ENCODE peak calls at places on chromosomes 7 and 10, in seven cellular contexts. W is KBM-7; D is stimulated activated CD8-positive, alpha-beta memory T cell treated with anti-CD3 and anti-CD28 coated beads, Interleukin-2, amount 100 ng/mL, for 48 hours; I is Calu3; A is fibroblast of pulmonary artery; N is thoracic aorta; V is activated naive CD4-positive, alpha-beta T cell treated with anti-CD3 and anti-CD28 coated beads for 36 hours. R is an unnamed sample.

GRCh38 chr7:144842377-144842851 is 6.6 kb upstream of the TPK1 start:
- DNase-seq in W (peak), D (no peak), I (peak), A (peak), N (no peak), V (peak), R (peak)

GRCh38 chr10:17256627-17257026 is 28.6 kb downstream of the VIM start:
- DNase-seq in W (no peak), D (no peak), I (no peak), A (no peak), N (no peak), V (no peak), R (no peak)

GRCh38 chr10:76382381-76382851 is 951.0 kb downstream of the LRMDA start:
- DNase-seq in W (no peak), D (no peak), I (no peak), A (peak), N (no peak), V (no peak), R (no peak)

GRCh38 chr7:24825931-24826661 is 68.8 kb upstream of the GSDME start:
- DNase-seq in W (no peak), D (no peak), I (peak), A (peak), N (no peak), V (no peak), R (no peak)

GRCh38 chr7:37738338-37738737 is 54.8 kb downstream of the GPR141 start:
- DNase-seq in W (no peak), D (no peak), I (no peak), A (no peak), N (no peak), V (no peak), R (no peak)

GRCh38 chr10:7233259-7233991 is 177.4 kb downstream of the SFMBT2 start:
- DNase-seq in W (no peak), D (no peak), I (no peak), A (peak), N (no peak), V (no peak), R (peak)

GRCh38 chr10:31318382-31318853 is 598 bp upstream of the ZEB1 start:
- DNase-seq in W (peak), D (peak), I (no peak), A (peak), N (peak), V (peak), R (peak)

GRCh38 chr10:47318706-47319105 is 3.5 kb upstream of the GDF2 start:
- DNase-seq in W (no peak), D (no peak), I (no peak), A (no peak), N (no peak), V (no peak), R (no peak)

GRCh38 chr7:150519310-150519709 is 4.6 kb downstream of the GIMAP7 start:
- DNase-seq in W (no peak), D (no peak), I (no peak), A (no peak), N (no peak), V (no peak), R (no peak)

GRCh38 chr7:2260820-2261219 is 18.8 kb downstream of the NUDT1 start:
- DNase-seq in W (no peak), D (no peak), I (peak), A (no peak), N (no peak), V (no peak), R (no peak)

GRCh38 chr10:28564905-28565304 is 32.0 kb downstream of the WAC start:
- DNase-seq in W (no peak), D (no peak), I (no peak), A (peak), N (no peak), V (no peak), R (no peak)

GRCh38 chr7:728602-729001 is 1.5 kb upstream of the PRKAR1B start:
- DNase-seq in W (no peak), D (no peak), I (no peak), A (no peak), N (no peak), V (no peak), R (no peak)

GRCh38 chr7:696426-697258 is 29.9 kb upstream of the DNAAF5 start:
- DNase-seq in W (no peak), D (no peak), I (no peak), A (peak), N (no peak), V (no peak), R (no peak)

GRCh38 chr7:131249003-131249402 is 78.7 kb upstream of the MKLN1 start:
- DNase-seq in W (no peak), D (no peak), I (peak), A (peak), N (peak), V (no peak), R (no peak)

GRCh38 chr7:4753610-4754432 is 21.6 kb upstream of the AP5Z1 start:
- DNase-seq in W (peak), D (peak), I (peak), A (peak), N (no peak), V (peak), R (peak)

GRCh38 chr7:150663802-150664494 is 21.6 kb upstream of the GIMAP2 start:
- DNase-seq in W (peak), D (no peak), I (no peak), A (no peak), N (no peak), V (peak), R (no peak)

GRCh38 chr10:59817806-59818205 is 64.6 kb upstream of the MRLN start:
- DNase-seq in W (no peak), D (no peak), I (no peak), A (peak), N (peak), V (no peak), R (no peak)

GRCh38 chr7:10156972-10157371 is 816.7 kb upstream of the PHF14 start:
- DNase-seq in W (no peak), D (no peak), I (no peak), A (peak), N (no peak), V (no peak), R (no peak)

GRCh38 chr7:74453321-74454011 is at the start of gene GTF2IRD1:
- DNase-seq in W (peak), D (no peak), I (peak), A (peak), N (no peak), V (peak), R (peak)

GRCh38 chr10:11793762-11794479 is 29.2 kb upstream of the PROSER2 start:
- DNase-seq in W (no peak), D (no peak), I (peak), A (peak), N (no peak), V (no peak), R (no peak)

GRCh38 chr10:35508647-35509046 is 96.5 kb upstream of the GJD4 start:
- DNase-seq in W (no peak), D (no peak), I (no peak), A (no peak), N (no peak), V (no peak), R (no peak)

GRCh38 chr7:151063212-151063561 is 3.8 kb downstream of the SLC4A2 start:
- DNase-seq in W (no peak), D (no peak), I (no peak), A (peak), N (no peak), V (no peak), R (no peak)

GRCh38 chr7:75962607-75963382 is 31.6 kb downstream of the TMEM120A start:
- DNase-seq in W (no peak), D (no peak), I (no peak), A (peak), N (no peak), V (no peak), R (no peak)

GRCh38 chr10:118496525-118496924 is 98.9 kb downstream of the PRLHR start:
- DNase-seq in W (no peak), D (no peak), I (no peak), A (no peak), N (no peak), V (no peak), R (no peak)

GRCh38 chr10:124657806-124658205 is 86.4 kb downstream of the FAM53B start:
- DNase-seq in W (no peak), D (no peak), I (no peak), A (no peak), N (no peak), V (no peak), R (no peak)

GRCh38 chr7:76326646-76327233 is 24.3 kb downstream of the HSPB1 start:
- DNase-seq in W (no peak), D (no peak), I (no peak), A (peak), N (no peak), V (no peak), R (no peak)

GRCh38 chr7:102061981-102062390 is 224.7 kb upstream of the SH2B2 start:
- DNase-seq in W (peak), D (no peak), I (no peak), A (no peak), N (no peak), V (peak), R (no peak)

GRCh38 chr7:29557954-29558353 is 5.7 kb upstream of the PRR15 start:
- DNase-seq in W (peak), D (no peak), I (no peak), A (peak), N (no peak), V (no peak), R (no peak)

GRCh38 chr10:29926649-29927048 is 132.7 kb downstream of the JCAD start:
- DNase-seq in W (no peak), D (no peak), I (peak), A (peak), N (no peak), V (no peak), R (no peak)

GRCh38 chr10:118209215-118209614 is 132.9 kb downstream of the FAM204A start:
- DNase-seq in W (no peak), D (no peak), I (no peak), A (no peak), N (no peak), V (no peak), R (no peak)

GRCh38 chr7:12137283-12137682 is 73.8 kb upstream of the TMEM106B start:
- DNase-seq in W (no peak), D (no peak), I (no peak), A (no peak), N (no peak), V (no peak), R (no peak)

GRCh38 chr10:130875897-130876472 is 435.5 kb downstream of the TCERG1L start:
- DNase-seq in W (no peak), D (no peak), I (no peak), A (no peak), N (no peak), V (no peak), R (no peak)

GRCh38 chr10:10992961-10993714 is 24.5 kb upstream of the CELF2 start:
- DNase-seq in W (no peak), D (no peak), I (no peak), A (no peak), N (no peak), V (no peak), R (no peak)

GRCh38 chr7:158028971-158029370 is 558.7 kb downstream of the PTPRN2 start:
- DNase-seq in W (no peak), D (no peak), I (no peak), A (no peak), N (no peak), V (no peak), R (no peak)

R was measured in prostate gland.